ENCODE peak calls at places on chromosomes 13 and 19, in ten cellular contexts. One of them, this sample, is unnamed.

GRCh38 chr13:73338389-73338788 is 279.6 kb downstream of the KLF5 start:
- DNase-seq in dermis microvascular lymphatic vessel endothelial cell: peak; percentile 25
- DNase-seq in H9: no peak
- DNase-seq in left lung: no peak
- DNase-seq in T-helper 1 cell: no peak
- DNase-seq in stimulated activated CD4-positive, alpha-beta T cell treated with anti-CD3 and anti-CD28 coated beads, TNF-alpha, amount 100 ng/mL, for 4 hours: no peak
- DNase-seq in left kidney: no peak
- DNase-seq in GM23248: peak; percentile 3
- DNase-seq in activated T-cell treated with anti-CD3 and anti-CD28 coated beads for 4 hours: no peak
- DNase-seq in lower lobe of right lung: no peak
- DNase-seq in this sample: no peak

GRCh38 chr13:25440081-25440480 is 68.3 kb downstream of the ATP8A2 start:
- DNase-seq in dermis microvascular lymphatic vessel endothelial cell: no peak
- DNase-seq in H9: no peak
- DNase-seq in left lung: no peak
- DNase-seq in T-helper 1 cell: no peak
- DNase-seq in stimulated activated CD4-positive, alpha-beta T cell treated with anti-CD3 and anti-CD28 coated beads, TNF-alpha, amount 100 ng/mL, for 4 hours: no peak
- DNase-seq in left kidney: no peak
- DNase-seq in GM23248: no peak
- DNase-seq in activated T-cell treated with anti-CD3 and anti-CD28 coated beads for 4 hours: no peak
- DNase-seq in lower lobe of right lung: no peak
- DNase-seq in this sample: no peak

GRCh38 chr19:35348909-35349611 is 1.4 kb downstream of the FFAR1 start:
- DNase-seq in dermis microvascular lymphatic vessel endothelial cell: no peak
- DNase-seq in H9: peak; percentile 37
- DNase-seq in left lung: no peak
- DNase-seq in T-helper 1 cell: no peak
- DNase-seq in stimulated activated CD4-positive, alpha-beta T cell treated with anti-CD3 and anti-CD28 coated beads, TNF-alpha, amount 100 ng/mL, for 4 hours: no peak
- DNase-seq in left kidney: peak; percentile 61
- DNase-seq in GM23248: no peak
- DNase-seq in activated T-cell treated with anti-CD3 and anti-CD28 coated beads for 4 hours: no peak
- DNase-seq in lower lobe of right lung: peak; percentile 14
- DNase-seq in this sample: no peak

GRCh38 chr19:33302974-33303790 is 848 bp upstream of the CEBPA start:
- DNase-seq in dermis microvascular lymphatic vessel endothelial cell: peak; percentile 50
- DNase-seq in H9: peak; percentile 66
- DNase-seq in left lung: no peak
- DNase-seq in T-helper 1 cell: no peak
- DNase-seq in stimulated activated CD4-positive, alpha-beta T cell treated with anti-CD3 and anti-CD28 coated beads, TNF-alpha, amount 100 ng/mL, for 4 hours: no peak
- DNase-seq in left kidney: peak; percentile 89
- DNase-seq in GM23248: peak; percentile 78
- DNase-seq in activated T-cell treated with anti-CD3 and anti-CD28 coated beads for 4 hours: no peak
- DNase-seq in lower lobe of right lung: peak; percentile 79
- DNase-seq in this sample: peak; percentile 50

GRCh38 chr13:41652735-41653361 is 195.5 kb downstream of the RGCC start:
- DNase-seq in dermis microvascular lymphatic vessel endothelial cell: peak; percentile 77
- DNase-seq in H9: no peak
- DNase-seq in left lung: no peak
- DNase-seq in T-helper 1 cell: peak; percentile 38
- DNase-seq in stimulated activated CD4-positive, alpha-beta T cell treated with anti-CD3 and anti-CD28 coated beads, TNF-alpha, amount 100 ng/mL, for 4 hours: no peak
- DNase-seq in left kidney: peak; percentile 77
- DNase-seq in GM23248: peak; percentile 80
- DNase-seq in activated T-cell treated with anti-CD3 and anti-CD28 coated beads for 4 hours: peak; percentile 40
- DNase-seq in lower lobe of right lung: no peak
- DNase-seq in this sample: peak; percentile 50

GRCh38 chr13:58960909-58961308 is 1202.8 kb downstream of the DIAPH3 start:
- DNase-seq in dermis microvascular lymphatic vessel endothelial cell: peak; percentile 14
- DNase-seq in H9: no peak
- DNase-seq in left lung: no peak
- DNase-seq in T-helper 1 cell: no peak
- DNase-seq in stimulated activated CD4-positive, alpha-beta T cell treated with anti-CD3 and anti-CD28 coated beads, TNF-alpha, amount 100 ng/mL, for 4 hours: no peak
- DNase-seq in left kidney: peak; percentile 53
- DNase-seq in GM23248: peak; percentile 2
- DNase-seq in activated T-cell treated with anti-CD3 and anti-CD28 coated beads for 4 hours: no peak
- DNase-seq in lower lobe of right lung: no peak
- DNase-seq in this sample: no peak

GRCh38 chr19:43425567-43426392 is 11.1 kb downstream of the TEX101 start:
- DNase-seq in dermis microvascular lymphatic vessel endothelial cell: no peak
- DNase-seq in H9: no peak
- DNase-seq in left lung: no peak
- DNase-seq in T-helper 1 cell: no peak
- DNase-seq in stimulated activated CD4-positive, alpha-beta T cell treated with anti-CD3 and anti-CD28 coated beads, TNF-alpha, amount 100 ng/mL, for 4 hours: no peak
- DNase-seq in left kidney: peak; percentile 15
- DNase-seq in GM23248: peak; percentile 64
- DNase-seq in activated T-cell treated with anti-CD3 and anti-CD28 coated beads for 4 hours: no peak
- DNase-seq in lower lobe of right lung: no peak
- DNase-seq in this sample: peak; percentile 42

GRCh38 chr19:4447327-4448146 is 10.1 kb downstream of the UBXN6 start:
- DNase-seq in dermis microvascular lymphatic vessel endothelial cell: no peak
- DNase-seq in H9: no peak
- DNase-seq in left lung: no peak
- DNase-seq in T-helper 1 cell: no peak
- DNase-seq in stimulated activated CD4-positive, alpha-beta T cell treated with anti-CD3 and anti-CD28 coated beads, TNF-alpha, amount 100 ng/mL, for 4 hours: no peak
- DNase-seq in left kidney: no peak
- DNase-seq in GM23248: no peak
- DNase-seq in activated T-cell treated with anti-CD3 and anti-CD28 coated beads for 4 hours: no peak
- DNase-seq in lower lobe of right lung: no peak
- DNase-seq in this sample: no peak

GRCh38 chr13:22316494-22317025 is 645.7 kb downstream of the FGF9 start:
- DNase-seq in dermis microvascular lymphatic vessel endothelial cell: no peak
- DNase-seq in H9: no peak
- DNase-seq in left lung: no peak
- DNase-seq in T-helper 1 cell: no peak
- DNase-seq in stimulated activated CD4-positive, alpha-beta T cell treated with anti-CD3 and anti-CD28 coated beads, TNF-alpha, amount 100 ng/mL, for 4 hours: no peak
- DNase-seq in left kidney: no peak
- DNase-seq in GM23248: no peak
- DNase-seq in activated T-cell treated with anti-CD3 and anti-CD28 coated beads for 4 hours: no peak
- DNase-seq in lower lobe of right lung: no peak
- DNase-seq in this sample: no peak

GRCh38 chr13:69935043-69935442 is 172.6 kb upstream of the ATXN8OS start:
- DNase-seq in dermis microvascular lymphatic vessel endothelial cell: no peak
- DNase-seq in H9: no peak
- DNase-seq in left lung: no peak
- DNase-seq in T-helper 1 cell: no peak
- DNase-seq in stimulated activated CD4-positive, alpha-beta T cell treated with anti-CD3 and anti-CD28 coated beads, TNF-alpha, amount 100 ng/mL, for 4 hours: no peak
- DNase-seq in left kidney: no peak
- DNase-seq in GM23248: no peak
- DNase-seq in activated T-cell treated with anti-CD3 and anti-CD28 coated beads for 4 hours: no peak
- DNase-seq in lower lobe of right lung: no peak
- DNase-seq in this sample: no peak

This sample was measured in EL.